ENCODE peak calls at places on chromosomes 2 and 18, in seven cellular contexts. A, W, K, D, C, L and E are unnamed samples.

GRCh38 chr2:119649364-119649917 is 29.6 kb upstream of the TMEM177 start:
- DNase-seq in W (no peak), K (no peak), C (no peak), D (no peak), L (no peak), A (peak), E (peak)

GRCh38 chr2:43467889-43468288 is 127.9 kb downstream of the THADA start:
- DNase-seq in C (peak), K (no peak), W (no peak), D (no peak), L (no peak), A (peak), E (peak)

GRCh38 chr2:138209009-138209408 is 244.7 kb downstream of the HNMT start:
- DNase-seq in D (no peak), K (no peak), A (no peak), L (no peak), C (no peak), W (no peak), E (no peak)

GRCh38 chr2:37984176-37984575 is 59.1 kb downstream of the RMDN2 start:
- DNase-seq in K (no peak), W (no peak), A (peak), C (peak), L (no peak), D (no peak), E (no peak)

GRCh38 chr2:213959589-213959988 is 451.3 kb upstream of the VWC2L start:
- DNase-seq in C (no peak), D (no peak), A (no peak), K (no peak), W (no peak), L (peak), E (no peak)

GRCh38 chr2:38907743-38908562 is 18.3 kb downstream of the ARHGEF33 start:
- DNase-seq in C (no peak), D (peak), L (peak), A (peak), K (no peak), W (no peak), E (no peak)

GRCh38 chr2:225842939-225843338 is 443.4 kb downstream of the NYAP2 start:
- DNase-seq in L (no peak), A (peak), C (peak), K (no peak), W (no peak), D (no peak), E (no peak)

GRCh38 chr2:176830362-176830761 is 382.2 kb upstream of the HNRNPA3 start:
- DNase-seq in K (no peak), A (no peak), W (no peak), L (peak), D (no peak), C (no peak), E (no peak)

GRCh38 chr2:77387324-77387723 is 134.9 kb downstream of the LRRTM4 start:
- DNase-seq in A (no peak), L (no peak), D (no peak), K (no peak), W (no peak), C (no peak), E (no peak)

GRCh38 chr18:27921392-27921791 is 255.5 kb downstream of the CDH2 start:
- DNase-seq in C (no peak), W (no peak), K (no peak), L (no peak), D (no peak), A (no peak), E (peak)
- H3K4me3 ChIP-seq in C (no peak), W (no peak), K (no peak), L (no peak), D (no peak), A (no peak), E (peak)

DNA sequence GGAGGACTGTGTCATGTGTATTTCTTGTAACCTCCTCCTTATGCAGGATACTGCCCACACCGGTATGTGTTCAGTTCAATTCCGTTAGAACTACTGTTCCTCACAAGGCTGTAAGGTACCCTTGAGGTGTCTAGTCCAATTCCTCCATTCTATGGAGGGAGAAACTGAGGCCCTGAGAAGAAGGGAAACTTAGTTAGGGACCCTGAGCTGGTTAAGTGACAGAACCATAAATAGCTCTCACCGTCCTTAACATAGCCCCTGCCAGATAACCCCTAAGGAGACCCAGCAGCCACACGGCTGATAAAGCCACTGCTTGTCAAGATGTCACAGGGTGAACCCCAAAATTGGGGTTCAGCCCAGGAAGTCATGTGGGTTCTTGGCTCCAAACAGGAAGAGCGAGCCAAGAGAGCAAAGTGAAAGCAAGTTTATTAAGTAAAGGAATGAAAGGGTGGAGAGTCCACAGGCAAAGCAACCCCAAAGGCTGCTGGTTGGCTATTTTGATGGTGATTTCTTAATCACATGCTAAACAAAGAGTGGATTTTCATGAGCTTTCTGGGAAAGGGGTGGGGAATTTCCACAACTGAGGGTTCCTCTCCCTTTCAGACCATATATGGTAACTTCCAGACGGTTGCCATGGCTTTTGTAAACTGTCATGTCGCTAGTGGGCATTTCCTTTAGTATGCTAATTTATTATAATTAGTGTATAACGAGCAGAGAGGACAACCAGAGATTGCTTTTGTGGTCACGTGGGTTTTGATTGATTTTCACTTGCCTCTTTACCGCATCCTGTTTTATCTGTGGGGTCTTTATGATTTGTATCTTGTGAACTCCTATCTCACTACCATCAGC is 83.4 kb upstream of the RTN4 start:
- DNase-seq in A (peak), K (no peak), D (peak), L (peak), W (peak), C (peak), E (no peak)
- H3K4me3 ChIP-seq in A (peak), K (peak), D (no peak), L (peak), W (peak), C (peak), E (no peak)

GRCh38 chr18:22176282-22176621 is 6.9 kb downstream of the GATA6 start:
- DNase-seq in K (no peak), L (no peak), W (no peak), C (no peak), A (no peak), D (no peak), E (no peak)

GRCh38 chr18:22175326-22175725 is 5.9 kb downstream of the GATA6 start:
- DNase-seq in W (no peak), K (no peak), L (no peak), A (no peak), C (no peak), D (no peak), E (no peak)

GRCh38 chr18:22173221-22173927 is 4.0 kb downstream of the GATA6 start:
- DNase-seq in W (no peak), D (no peak), L (no peak), K (no peak), C (no peak), A (no peak), E (no peak)

GRCh38 chr18:22173928-22174301 is 4.5 kb downstream of the GATA6 start:
- DNase-seq in K (no peak), W (no peak), L (no peak), A (no peak), D (peak), C (no peak), E (no peak)

GRCh38 chr18:22174341-22175148 is 5.2 kb downstream of the GATA6 start:
- DNase-seq in L (no peak), K (no peak), D (peak), A (no peak), W (no peak), C (no peak), E (no peak)
- H3K4me3 ChIP-seq in L (no peak), K (peak), D (peak), A (no peak), W (peak), C (no peak), E (peak)

GRCh38 chr18:73708596-73708995 is 439.0 kb downstream of the FBXO15 start:
- DNase-seq in K (no peak), A (no peak), D (no peak), L (no peak), C (no peak), W (no peak), E (no peak)

GRCh38 chr18:73707035-73707434 is 440.6 kb downstream of the FBXO15 start:
- DNase-seq in L (no peak), A (peak), D (no peak), W (no peak), K (no peak), C (no peak), E (no peak)
- H3K4me3 ChIP-seq in L (no peak), A (no peak), D (no peak), W (no peak), K (no peak), C (no peak), E (no peak)